ENCODE peak calls at places on chromosomes 7 and 10, in nine cellular contexts. One of them, this sample, is unnamed.

GRCh38 chr7:78224923-78225322 is 426.4 kb downstream of the PHTF2 start:
- DNase-seq in PC-9: no peak
- DNase-seq in CD8-positive, alpha-beta T cell: no peak
- DNase-seq in upper lobe of right lung: no peak
- DNase-seq in neural progenitor cell: no peak
- DNase-seq in mammary epithelial cell: no peak
- DNase-seq in transverse colon: no peak
- DNase-seq in lower lobe of right lung: no peak
- DNase-seq in ovary: no peak
- DNase-seq in this sample: no peak

GRCh38 chr7:117241088-117241487 is 81.8 kb downstream of the WNT2 start:
- DNase-seq in PC-9: no peak
- DNase-seq in CD8-positive, alpha-beta T cell: no peak
- DNase-seq in upper lobe of right lung: no peak
- DNase-seq in neural progenitor cell: no peak
- DNase-seq in mammary epithelial cell: no peak
- DNase-seq in transverse colon: no peak
- DNase-seq in lower lobe of right lung: no peak
- DNase-seq in ovary: no peak
- DNase-seq in this sample: no peak

GRCh38 chr7:7614066-7614738 is 26.4 kb upstream of the UMAD1 start:
- DNase-seq in PC-9: no peak
- DNase-seq in CD8-positive, alpha-beta T cell: no peak
- DNase-seq in upper lobe of right lung: no peak
- DNase-seq in neural progenitor cell: no peak
- DNase-seq in mammary epithelial cell: no peak
- DNase-seq in transverse colon: no peak
- DNase-seq in lower lobe of right lung: no peak
- DNase-seq in ovary: no peak
- DNase-seq in this sample: no peak

GRCh38 chr7:142455392-142455791 is 197.5 kb upstream of the PRSS58 start:
- DNase-seq in PC-9: no peak
- DNase-seq in CD8-positive, alpha-beta T cell: no peak
- DNase-seq in upper lobe of right lung: no peak
- DNase-seq in neural progenitor cell: no peak
- DNase-seq in mammary epithelial cell: no peak
- DNase-seq in transverse colon: no peak
- DNase-seq in lower lobe of right lung: no peak
- DNase-seq in ovary: no peak
- DNase-seq in this sample: no peak

GRCh38 chr7:108815815-108816214 is 246.1 kb downstream of the DNAJB9 start:
- DNase-seq in PC-9: no peak
- DNase-seq in CD8-positive, alpha-beta T cell: no peak
- DNase-seq in upper lobe of right lung: no peak
- DNase-seq in neural progenitor cell: no peak
- DNase-seq in mammary epithelial cell: no peak
- DNase-seq in transverse colon: no peak
- DNase-seq in lower lobe of right lung: no peak
- DNase-seq in ovary: no peak
- DNase-seq in this sample: no peak

GRCh38 chr7:68688416-68689086 is 909.7 kb upstream of the AUTS2 start:
- DNase-seq in PC-9: no peak
- DNase-seq in CD8-positive, alpha-beta T cell: no peak
- DNase-seq in upper lobe of right lung: no peak
- DNase-seq in neural progenitor cell: peak; percentile 24
- DNase-seq in mammary epithelial cell: no peak
- DNase-seq in transverse colon: no peak
- DNase-seq in lower lobe of right lung: no peak
- DNase-seq in ovary: no peak
- DNase-seq in this sample: no peak

GRCh38 chr10:125782055-125782454 is 6.4 kb upstream of the MMP21 start:
- DNase-seq in PC-9: no peak
- DNase-seq in CD8-positive, alpha-beta T cell: no peak
- DNase-seq in upper lobe of right lung: no peak
- DNase-seq in neural progenitor cell: no peak
- DNase-seq in mammary epithelial cell: no peak
- DNase-seq in transverse colon: no peak
- DNase-seq in lower lobe of right lung: no peak
- DNase-seq in ovary: peak; percentile 6
- DNase-seq in this sample: no peak

GRCh38 chr10:22379059-22379458 is 33.8 kb downstream of the SPAG6 start:
- DNase-seq in PC-9: no peak
- DNase-seq in CD8-positive, alpha-beta T cell: no peak
- DNase-seq in upper lobe of right lung: no peak
- DNase-seq in neural progenitor cell: no peak
- DNase-seq in mammary epithelial cell: no peak
- DNase-seq in transverse colon: no peak
- DNase-seq in lower lobe of right lung: no peak
- DNase-seq in ovary: no peak
- DNase-seq in this sample: no peak

GRCh38 chr10:61835069-61835908 is 66.2 kb upstream of the ARID5B start:
- DNase-seq in PC-9: no peak
- DNase-seq in CD8-positive, alpha-beta T cell: no peak
- DNase-seq in upper lobe of right lung: no peak
- DNase-seq in neural progenitor cell: peak; percentile 39
- DNase-seq in mammary epithelial cell: peak; percentile 54
- DNase-seq in transverse colon: peak; percentile 16
- DNase-seq in lower lobe of right lung: no peak
- DNase-seq in ovary: no peak
- DNase-seq in this sample: peak; percentile 84

GRCh38 chr10:131085586-131085860 is 226.0 kb downstream of the TCERG1L start:
- DNase-seq in PC-9: no peak
- DNase-seq in CD8-positive, alpha-beta T cell: no peak
- DNase-seq in upper lobe of right lung: no peak
- DNase-seq in neural progenitor cell: no peak
- DNase-seq in mammary epithelial cell: no peak
- DNase-seq in transverse colon: no peak
- DNase-seq in lower lobe of right lung: no peak
- DNase-seq in ovary: no peak
- DNase-seq in this sample: no peak

GRCh38 chr10:11509036-11509435 is 102.4 kb downstream of the USP6NL start:
- DNase-seq in PC-9: no peak
- DNase-seq in CD8-positive, alpha-beta T cell: no peak
- DNase-seq in upper lobe of right lung: no peak
- DNase-seq in neural progenitor cell: peak; percentile 41
- DNase-seq in mammary epithelial cell: no peak
- DNase-seq in transverse colon: no peak
- DNase-seq in lower lobe of right lung: no peak
- DNase-seq in ovary: no peak
- DNase-seq in this sample: no peak

GRCh38 chr10:80518807-80519360 is 18.8 kb upstream of the SH2D4B start:
- DNase-seq in PC-9: no peak
- DNase-seq in CD8-positive, alpha-beta T cell: no peak
- DNase-seq in upper lobe of right lung: no peak
- DNase-seq in neural progenitor cell: no peak
- DNase-seq in mammary epithelial cell: no peak
- DNase-seq in transverse colon: no peak
- DNase-seq in lower lobe of right lung: no peak
- DNase-seq in ovary: no peak
- DNase-seq in this sample: no peak

GRCh38 chr7:142908921-142909870 is 23.7 kb upstream of the TRPV6 start:
- DNase-seq in PC-9: no peak
- DNase-seq in CD8-positive, alpha-beta T cell: no peak
- DNase-seq in upper lobe of right lung: no peak
- DNase-seq in neural progenitor cell: peak; percentile 26
- DNase-seq in mammary epithelial cell: no peak
- DNase-seq in transverse colon: no peak
- DNase-seq in lower lobe of right lung: no peak
- DNase-seq in ovary: no peak
- DNase-seq in this sample: peak; percentile 10

GRCh38 chr7:32216759-32217158 is 146.6 kb upstream of the PDE1C start:
- DNase-seq in PC-9: no peak
- DNase-seq in CD8-positive, alpha-beta T cell: no peak
- DNase-seq in upper lobe of right lung: no peak
- DNase-seq in neural progenitor cell: no peak
- DNase-seq in mammary epithelial cell: no peak
- DNase-seq in transverse colon: no peak
- DNase-seq in lower lobe of right lung: no peak
- DNase-seq in ovary: no peak
- DNase-seq in this sample: no peak

GRCh38 chr7:70779321-70779720 is 352.6 kb upstream of the GALNT17 start:
- DNase-seq in PC-9: no peak
- DNase-seq in CD8-positive, alpha-beta T cell: no peak
- DNase-seq in upper lobe of right lung: no peak
- DNase-seq in neural progenitor cell: no peak
- DNase-seq in mammary epithelial cell: no peak
- DNase-seq in transverse colon: no peak
- DNase-seq in lower lobe of right lung: no peak
- DNase-seq in ovary: no peak
- DNase-seq in this sample: no peak

GRCh38 chr7:99748846-99749579 is 14.0 kb upstream of the CYP3A7 start:
- DNase-seq in PC-9: no peak
- DNase-seq in CD8-positive, alpha-beta T cell: no peak
- DNase-seq in upper lobe of right lung: no peak
- DNase-seq in neural progenitor cell: no peak
- DNase-seq in mammary epithelial cell: peak; percentile 47
- DNase-seq in transverse colon: no peak
- DNase-seq in lower lobe of right lung: no peak
- DNase-seq in ovary: no peak
- DNase-seq in this sample: no peak

DNA sequence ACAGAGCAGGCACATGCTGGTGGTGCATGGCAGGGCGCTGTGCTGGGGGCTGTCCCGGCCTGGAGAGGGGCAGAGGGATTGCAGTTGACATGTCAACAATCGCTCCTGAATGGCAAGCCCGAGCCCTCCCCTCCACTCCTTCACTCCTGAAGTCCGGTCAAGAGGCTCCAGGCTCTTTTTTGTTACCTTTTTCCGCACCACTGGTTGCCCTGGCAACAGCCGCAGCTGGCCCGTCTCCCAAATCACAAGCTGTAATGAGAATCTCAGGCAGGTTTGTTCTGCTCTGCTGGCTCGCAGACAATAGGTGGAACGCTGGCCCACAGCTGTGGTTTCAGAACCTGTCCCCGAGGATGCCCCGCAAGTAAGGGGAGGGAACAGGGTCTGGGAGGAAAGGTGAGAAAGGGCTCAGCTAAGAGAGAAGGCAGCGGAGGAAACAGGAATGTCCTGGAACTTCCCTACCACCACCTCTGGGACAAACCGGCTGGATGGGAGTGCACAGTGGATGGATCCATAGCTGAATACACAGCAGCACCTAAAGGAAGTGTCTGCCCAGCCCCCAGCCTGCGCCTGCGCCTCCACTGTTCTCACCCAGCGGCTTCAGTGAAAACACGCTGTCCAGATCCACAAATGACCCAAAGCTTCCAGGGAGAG is 58.9 kb downstream of the CALML3 start:
- DNase-seq in PC-9: peak; percentile 96
- DNase-seq in CD8-positive, alpha-beta T cell: no peak
- DNase-seq in upper lobe of right lung: peak; percentile 92
- DNase-seq in neural progenitor cell: peak; percentile 97
- DNase-seq in mammary epithelial cell: peak; percentile 98
- DNase-seq in transverse colon: peak; percentile 79
- DNase-seq in lower lobe of right lung: peak; percentile 91
- DNase-seq in ovary: peak; percentile 32
- DNase-seq in this sample: peak; percentile 52
- H3K4me3 ChIP-seq in PC-9: peak overlapping the region; percentile 41
- H3K4me3 ChIP-seq in CD8-positive, alpha-beta T cell: no peak overlapping the region
- H3K4me3 ChIP-seq in upper lobe of right lung: no peak overlapping the region
- H3K4me3 ChIP-seq in neural progenitor cell: peak overlapping the region; percentile 19
- H3K4me3 ChIP-seq in mammary epithelial cell: peak overlapping the region; percentile 32
- H3K4me3 ChIP-seq in transverse colon: no peak overlapping the region
- H3K4me3 ChIP-seq in lower lobe of right lung: no peak overlapping the region
- H3K4me3 ChIP-seq in ovary: no peak overlapping the region
- H3K4me3 ChIP-seq in this sample: no peak overlapping the region

GRCh38 chr10:74072503-74072902 is 74.6 kb downstream of the VCL start:
- DNase-seq in PC-9: no peak
- DNase-seq in CD8-positive, alpha-beta T cell: no peak
- DNase-seq in upper lobe of right lung: no peak
- DNase-seq in neural progenitor cell: no peak
- DNase-seq in mammary epithelial cell: peak; percentile 79
- DNase-seq in transverse colon: no peak
- DNase-seq in lower lobe of right lung: no peak
- DNase-seq in ovary: no peak
- DNase-seq in this sample: no peak
- H3K4me1 ChIP-seq in PC-9: peaks cover 3% of the 10 kb centered on the region
- H3K4me1 ChIP-seq in CD8-positive, alpha-beta T cell: no peaks in the 10 kb centered on the region
- H3K4me1 ChIP-seq in upper lobe of right lung: peaks cover 15% of the 10 kb centered on the region
- H3K4me1 ChIP-seq in neural progenitor cell: peaks cover 3% of the 10 kb centered on the region
- H3K4me1 ChIP-seq in mammary epithelial cell: no peaks in the 10 kb centered on the region
- H3K4me1 ChIP-seq in transverse colon: peaks cover 7% of the 10 kb centered on the region
- H3K4me1 ChIP-seq in lower lobe of right lung: peaks cover 17% of the 10 kb centered on the region
- H3K4me1 ChIP-seq in ovary: peaks cover 7% of the 10 kb centered on the region
- H3K4me1 ChIP-seq in this sample: peaks cover 6% of the 10 kb centered on the region

DNA sequence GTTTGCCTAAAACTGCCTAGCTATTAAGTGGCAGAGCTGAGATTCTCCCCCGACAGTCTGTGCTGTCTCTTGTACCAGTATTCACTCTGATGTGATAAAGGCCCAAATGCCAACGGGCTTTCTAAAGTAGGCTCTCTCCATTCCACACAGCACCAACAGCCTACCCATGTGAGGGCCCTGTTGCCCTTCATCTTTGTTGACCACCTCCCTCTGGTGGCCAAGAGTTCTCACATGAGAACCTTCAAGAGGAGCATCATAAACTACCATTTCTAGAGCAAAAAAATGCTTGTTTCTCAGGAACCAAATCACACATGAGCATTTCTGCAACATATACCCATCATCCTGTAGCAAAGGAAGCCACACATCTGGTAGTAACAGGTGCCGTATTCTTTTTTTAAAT is 185.8 kb downstream of the GRM8 start:
- DNase-seq in PC-9: no peak
- DNase-seq in CD8-positive, alpha-beta T cell: no peak
- DNase-seq in upper lobe of right lung: no peak
- DNase-seq in neural progenitor cell: peak; percentile 56
- DNase-seq in mammary epithelial cell: no peak
- DNase-seq in transverse colon: peak; percentile 11
- DNase-seq in lower lobe of right lung: no peak
- DNase-seq in ovary: no peak
- DNase-seq in this sample: peak; percentile 25
- TF ChIP-seq CTCF in PC-9: no peak
- TF ChIP-seq CTCF in CD8-positive, alpha-beta T cell: no peak
- TF ChIP-seq CTCF in upper lobe of right lung: no peak
- TF ChIP-seq CTCF in neural progenitor cell: peak; percentile 58
- TF ChIP-seq CTCF in mammary epithelial cell: peak; percentile 9
- TF ChIP-seq CTCF in transverse colon: peak; percentile 24
- TF ChIP-seq CTCF in lower lobe of right lung: no peak
- TF ChIP-seq CTCF in ovary: no peak
- TF ChIP-seq CTCF in this sample: no peak

DNA sequence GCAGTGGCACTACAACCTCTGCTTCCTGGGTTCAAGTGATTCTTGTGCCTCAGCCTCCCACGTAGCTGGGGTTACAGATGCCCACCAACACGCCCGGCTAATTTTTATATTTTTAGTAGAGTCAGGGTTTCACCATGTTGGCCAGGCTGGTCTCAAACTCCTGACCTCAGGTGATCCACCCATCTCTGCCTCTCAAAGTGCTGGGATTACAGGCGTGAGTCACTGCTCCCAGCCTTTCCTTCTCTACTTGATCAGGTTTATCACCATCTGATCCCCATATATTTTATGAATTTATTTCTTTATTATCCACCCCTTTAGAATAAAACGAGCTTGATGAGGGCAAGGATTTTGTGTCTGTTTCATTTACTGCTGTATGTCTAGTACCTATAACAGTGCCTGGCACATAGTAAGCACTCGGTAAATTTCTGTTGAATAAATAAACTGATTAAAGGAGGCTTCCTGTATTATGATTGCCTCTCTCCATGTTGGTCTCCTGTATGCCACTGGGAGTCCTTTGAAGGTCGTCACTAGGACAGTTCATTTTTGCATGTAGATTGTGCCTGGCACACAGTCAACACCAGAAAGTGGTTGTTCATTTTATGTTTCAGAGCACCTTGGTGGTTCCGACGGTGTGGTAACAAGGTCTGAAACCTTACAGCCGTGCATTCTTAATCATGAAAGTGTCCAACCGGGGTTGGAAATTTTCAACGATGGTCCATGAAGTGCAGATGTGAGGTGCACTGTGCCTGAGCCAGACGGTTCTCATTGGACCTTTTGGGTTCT is 9.6 kb upstream of the EIF3A start:
- DNase-seq in PC-9: no peak
- DNase-seq in CD8-positive, alpha-beta T cell: peak; percentile 8
- DNase-seq in upper lobe of right lung: no peak
- DNase-seq in neural progenitor cell: no peak
- DNase-seq in mammary epithelial cell: no peak
- DNase-seq in transverse colon: peak; percentile 66
- DNase-seq in lower lobe of right lung: no peak
- DNase-seq in ovary: no peak
- DNase-seq in this sample: no peak
- H3K4me3 ChIP-seq in PC-9: no peak overlapping the region
- H3K4me3 ChIP-seq in CD8-positive, alpha-beta T cell: no peak overlapping the region
- H3K4me3 ChIP-seq in upper lobe of right lung: no peak overlapping the region
- H3K4me3 ChIP-seq in neural progenitor cell: no peak overlapping the region
- H3K4me3 ChIP-seq in mammary epithelial cell: no peak overlapping the region
- H3K4me3 ChIP-seq in transverse colon: no peak overlapping the region
- H3K4me3 ChIP-seq in lower lobe of right lung: no peak overlapping the region
- H3K4me3 ChIP-seq in ovary: no peak overlapping the region
- H3K4me3 ChIP-seq in this sample: no peak overlapping the region